ENCODE peak calls at places on chromosomes 5 and 9, in ten cellular contexts. One of them, this sample, is unnamed.
A peak's percentile ranks its signal among the peaks of the same experiment; 100 is the strongest.

GRCh38 chr9:133031130-133031422 is 279 bp downstream of the GTF3C5 start:
- DNase-seq in CD8-positive, alpha-beta T cell: no peak
- DNase-seq in kidney glomerular epithelial cell: no peak
- DNase-seq in MM.1S: no peak
- DNase-seq in EH: no peak
- DNase-seq in M059J: no peak
- DNase-seq in tibial artery: no peak
- DNase-seq in T-cell: no peak
- DNase-seq in progenitor cell of endocrine pancreas: no peak
- DNase-seq in LoVo: no peak
- DNase-seq in this sample: no peak

GRCh38 chr9:93958875-93959682 is 3.9 kb upstream of the BARX1 start:
- DNase-seq in CD8-positive, alpha-beta T cell: no peak
- DNase-seq in kidney glomerular epithelial cell: no peak
- DNase-seq in MM.1S: no peak
- DNase-seq in EH: peak; percentile 32
- DNase-seq in M059J: peak; percentile 36
- DNase-seq in tibial artery: no peak
- DNase-seq in T-cell: no peak
- DNase-seq in progenitor cell of endocrine pancreas: no peak
- DNase-seq in LoVo: no peak
- DNase-seq in this sample: no peak

GRCh38 chr9:87614402-87614801 is 111.5 kb upstream of the CTSL start:
- DNase-seq in CD8-positive, alpha-beta T cell: no peak
- DNase-seq in kidney glomerular epithelial cell: no peak
- DNase-seq in MM.1S: no peak
- DNase-seq in EH: no peak
- DNase-seq in M059J: no peak
- DNase-seq in tibial artery: no peak
- DNase-seq in T-cell: no peak
- DNase-seq in progenitor cell of endocrine pancreas: no peak
- DNase-seq in LoVo: no peak
- DNase-seq in this sample: no peak

GRCh38 chr5:159409801-159410200 is 79.5 kb upstream of the IL12B start:
- DNase-seq in CD8-positive, alpha-beta T cell: no peak
- DNase-seq in kidney glomerular epithelial cell: no peak
- DNase-seq in MM.1S: peak; percentile 22
- DNase-seq in EH: no peak
- DNase-seq in M059J: no peak
- DNase-seq in tibial artery: no peak
- DNase-seq in T-cell: no peak
- DNase-seq in progenitor cell of endocrine pancreas: no peak
- DNase-seq in LoVo: no peak
- DNase-seq in this sample: no peak

GRCh38 chr5:134139891-134140469 is 25.5 kb downstream of the TCF7 start:
- DNase-seq in CD8-positive, alpha-beta T cell: no peak
- DNase-seq in kidney glomerular epithelial cell: no peak
- DNase-seq in MM.1S: no peak
- DNase-seq in EH: no peak
- DNase-seq in M059J: no peak
- DNase-seq in tibial artery: no peak
- DNase-seq in T-cell: no peak
- DNase-seq in progenitor cell of endocrine pancreas: no peak
- DNase-seq in LoVo: no peak
- DNase-seq in this sample: no peak

GRCh38 chr5:67465556-67466206 is 269.1 kb upstream of the CD180 start:
- DNase-seq in CD8-positive, alpha-beta T cell: no peak
- DNase-seq in kidney glomerular epithelial cell: no peak
- DNase-seq in MM.1S: peak; percentile 8
- DNase-seq in EH: peak; percentile 23
- DNase-seq in M059J: no peak
- DNase-seq in tibial artery: no peak
- DNase-seq in T-cell: no peak
- DNase-seq in progenitor cell of endocrine pancreas: no peak
- DNase-seq in LoVo: no peak
- DNase-seq in this sample: no peak

GRCh38 chr5:1101991-1102713 is 9.7 kb downstream of the SLC12A7 start:
- DNase-seq in CD8-positive, alpha-beta T cell: no peak
- DNase-seq in kidney glomerular epithelial cell: peak; percentile 11
- DNase-seq in MM.1S: no peak
- DNase-seq in EH: peak; percentile 46
- DNase-seq in M059J: no peak
- DNase-seq in tibial artery: no peak
- DNase-seq in T-cell: no peak
- DNase-seq in progenitor cell of endocrine pancreas: no peak
- DNase-seq in LoVo: no peak
- DNase-seq in this sample: no peak

GRCh38 chr5:116137544-116138378 is 52.9 kb downstream of the COMMD10 start:
- DNase-seq in CD8-positive, alpha-beta T cell: no peak
- DNase-seq in kidney glomerular epithelial cell: peak; percentile 41
- DNase-seq in MM.1S: peak; percentile 65
- DNase-seq in EH: peak; percentile 54
- DNase-seq in M059J: peak; percentile 51
- DNase-seq in tibial artery: no peak
- DNase-seq in T-cell: no peak
- DNase-seq in progenitor cell of endocrine pancreas: no peak
- DNase-seq in LoVo: peak; percentile 57
- DNase-seq in this sample: peak; percentile 33

GRCh38 chr5:6590581-6590980 is 42.3 kb downstream of the NSUN2 start:
- DNase-seq in CD8-positive, alpha-beta T cell: no peak
- DNase-seq in kidney glomerular epithelial cell: no peak
- DNase-seq in MM.1S: no peak
- DNase-seq in EH: no peak
- DNase-seq in M059J: no peak
- DNase-seq in tibial artery: no peak
- DNase-seq in T-cell: no peak
- DNase-seq in progenitor cell of endocrine pancreas: no peak
- DNase-seq in LoVo: no peak
- DNase-seq in this sample: no peak

GRCh38 chr9:121844090-121844489 is 192.7 kb downstream of the DAB2IP start:
- DNase-seq in CD8-positive, alpha-beta T cell: no peak
- DNase-seq in kidney glomerular epithelial cell: no peak
- DNase-seq in MM.1S: no peak
- DNase-seq in EH: peak; percentile 83
- DNase-seq in M059J: peak; percentile 42
- DNase-seq in tibial artery: no peak
- DNase-seq in T-cell: no peak
- DNase-seq in progenitor cell of endocrine pancreas: no peak
- DNase-seq in LoVo: no peak
- DNase-seq in this sample: peak; percentile 23

GRCh38 chr9:90287567-90288274 is 354.9 kb downstream of the DIRAS2 start:
- DNase-seq in CD8-positive, alpha-beta T cell: no peak
- DNase-seq in kidney glomerular epithelial cell: peak; percentile 30
- DNase-seq in MM.1S: peak; percentile 96
- DNase-seq in EH: no peak
- DNase-seq in M059J: peak; percentile 5
- DNase-seq in tibial artery: no peak
- DNase-seq in T-cell: no peak
- DNase-seq in progenitor cell of endocrine pancreas: no peak
- DNase-seq in LoVo: no peak
- DNase-seq in this sample: no peak

GRCh38 chr5:10645671-10646070 is 81.8 kb downstream of the ANKRD33B start:
- DNase-seq in CD8-positive, alpha-beta T cell: no peak
- DNase-seq in kidney glomerular epithelial cell: no peak
- DNase-seq in MM.1S: no peak
- DNase-seq in EH: no peak
- DNase-seq in M059J: peak; percentile 49
- DNase-seq in tibial artery: no peak
- DNase-seq in T-cell: no peak
- DNase-seq in progenitor cell of endocrine pancreas: no peak
- DNase-seq in LoVo: no peak
- DNase-seq in this sample: no peak

GRCh38 chr9:77063645-77064285 is 44.3 kb downstream of the FOXB2 start:
- DNase-seq in CD8-positive, alpha-beta T cell: no peak
- DNase-seq in kidney glomerular epithelial cell: peak; percentile 40
- DNase-seq in MM.1S: no peak
- DNase-seq in EH: peak; percentile 83
- DNase-seq in M059J: peak; percentile 88
- DNase-seq in tibial artery: no peak
- DNase-seq in T-cell: no peak
- DNase-seq in progenitor cell of endocrine pancreas: no peak
- DNase-seq in LoVo: peak; percentile 39
- DNase-seq in this sample: peak; percentile 57

This sample was measured in stromal cell of bone marrow.